ENCODE peak calls at places on chromosomes 11 and 22, in ten cellular contexts. N, D, U, M, G, S, I, K, B and T are unnamed samples.

GRCh38 chr22:31253949-31254348 is 38.3 kb downstream of the PIK3IP1 start:
- DNase-seq in B (peak), S (no peak), I (no peak), K (no peak), G (peak), N (no peak), U (no peak), D (no peak), M (peak), T (no peak)

GRCh38 chr11:67033661-67034166 is 10.8 kb downstream of the SYT12 start:
- DNase-seq in N (no peak), I (peak), M (no peak), U (no peak), B (no peak), G (no peak), S (no peak), K (no peak), D (no peak), T (peak)

GRCh38 chr11:64654958-64655541 is 64.0 kb downstream of the SLC22A12 start:
- DNase-seq in B (no peak), G (no peak), M (no peak), S (no peak), U (no peak), I (no peak), D (no peak), K (no peak), N (no peak), T (no peak)

GRCh38 chr22:40029189-40029890 is 34.6 kb downstream of the FAM83F start:
- DNase-seq in M (no peak), S (no peak), K (no peak), G (no peak), I (no peak), N (no peak), B (no peak), U (no peak), D (peak), T (no peak)

GRCh38 chr11:17649261-17649660 is 70.1 kb upstream of the MYOD1 start:
- DNase-seq in G (no peak), K (no peak), N (no peak), M (no peak), S (no peak), U (no peak), B (no peak), D (no peak), I (no peak), T (no peak)

GRCh38 chr11:8810331-8811301 is 100.4 kb upstream of the AKIP1 start:
- DNase-seq in M (peak), K (no peak), G (peak), N (peak), D (peak), U (peak), B (no peak), S (no peak), I (peak), T (no peak)

GRCh38 chr22:37295213-37295886 is 13.0 kb downstream of the CYTH4 start:
- DNase-seq in N (no peak), K (no peak), U (no peak), S (no peak), D (no peak), M (no peak), G (no peak), B (no peak), I (no peak), T (no peak)

GRCh38 chr11:115464269-115464668 is 39.9 kb downstream of the CADM1 start:
- DNase-seq in S (no peak), N (no peak), K (no peak), M (no peak), D (no peak), U (no peak), G (no peak), I (no peak), B (no peak), T (no peak)

GRCh38 chr11:61531033-61531432 is 22.5 kb downstream of the LRRC10B start:
- DNase-seq in D (no peak), M (no peak), K (no peak), G (no peak), U (no peak), B (no peak), I (no peak), N (no peak), S (no peak), T (no peak)

GRCh38 chr11:130725417-130726233 is 190.7 kb downstream of the SNX19 start:
- DNase-seq in N (peak), D (no peak), G (no peak), U (no peak), B (no peak), S (no peak), I (peak), K (no peak), M (no peak), T (no peak)

GRCh38 chr22:44167501-44167900 is 13.2 kb upstream of the PARVG start:
- DNase-seq in D (no peak), M (no peak), S (no peak), U (no peak), I (no peak), G (no peak), N (no peak), K (no peak), B (no peak), T (no peak)

GRCh38 chr11:100827934-100828661 is 141.0 kb downstream of the ARHGAP42 start:
- DNase-seq in K (no peak), I (peak), S (no peak), D (peak), N (peak), B (peak), G (no peak), M (peak), U (no peak), T (no peak)

GRCh38 chr11:37323843-37324242 is 725.8 kb upstream of the RAG2 start:
- DNase-seq in S (no peak), M (no peak), D (no peak), K (no peak), U (no peak), G (no peak), B (no peak), I (no peak), N (no peak), T (no peak)

GRCh38 chr22:41770715-41771452 is 29.6 kb upstream of the CCDC134 start:
- DNase-seq in M (no peak), I (peak), U (no peak), S (no peak), K (no peak), G (no peak), D (no peak), B (no peak), N (no peak), T (no peak)

GRCh38 chr22:33781396-33781795 is 138.9 kb downstream of the LARGE1 start:
- DNase-seq in G (no peak), K (no peak), U (no peak), S (no peak), I (no peak), M (no peak), N (peak), D (no peak), B (no peak), T (no peak)

GRCh38 chr11:106463796-106464201 is 386.3 kb downstream of the AASDHPPT start:
- DNase-seq in N (no peak), G (no peak), S (no peak), K (no peak), D (no peak), M (no peak), U (no peak), B (no peak), I (no peak), T (no peak)

GRCh38 chr22:19823191-19823590 is 31.5 kb downstream of the GNB1L start:
- DNase-seq in M (no peak), I (no peak), K (no peak), N (no peak), B (no peak), G (peak), D (no peak), U (no peak), S (no peak), T (no peak)